ENCODE peak calls at places on chromosome 12, in seven cellular contexts. V, F, X, W, J, A and P are unnamed samples.

GRCh38 chr12:131094831-131095805 is 141.4 kb downstream of the ADGRD1 start:
- DNase-seq in X (no peak), V (no peak), A (no peak), W (no peak), F (no peak), J (peak), P (no peak)

GRCh38 chr12:79262938-79263337 is 398.4 kb downstream of the SYT1 start:
- DNase-seq in F (peak), J (no peak), W (no peak), V (no peak), X (no peak), A (no peak), P (no peak)

GRCh38 chr12:108839890-108840230 is 17.5 kb downstream of the SSH1 start:
- DNase-seq in A (no peak), J (no peak), W (no peak), V (no peak), X (no peak), F (no peak), P (no peak)

GRCh38 chr12:94676011-94676709 is 25.8 kb upstream of the TMCC3 start:
- DNase-seq in X (no peak), F (peak), V (no peak), W (no peak), A (no peak), J (peak), P (no peak)

GRCh38 chr12:70354777-70355176 is 11.3 kb upstream of the KCNMB4 start:
- DNase-seq in W (no peak), F (no peak), J (no peak), X (no peak), A (no peak), V (no peak), P (no peak)

GRCh38 chr12:92786045-92786444 is 83.3 kb downstream of the PLEKHG7 start:
- DNase-seq in V (no peak), W (no peak), F (peak), X (no peak), J (no peak), A (no peak), P (no peak)

GRCh38 chr12:132430838-132431826 is 58.8 kb upstream of the FBRSL1 start:
- DNase-seq in W (no peak), X (no peak), J (no peak), V (no peak), A (no peak), F (no peak), P (no peak)

GRCh38 chr12:16389594-16389993 is 42.1 kb downstream of the MGST1 start:
- DNase-seq in A (peak), J (no peak), W (no peak), X (no peak), F (peak), V (no peak), P (no peak)

GRCh38 chr12:176321-177181 is 37.4 kb downstream of the SLC6A12 start:
- DNase-seq in A (no peak), J (peak), V (no peak), F (peak), W (no peak), X (no peak), P (no peak)

GRCh38 chr12:4107436-4107878 is 166.1 kb upstream of the CCND2 start:
- DNase-seq in A (no peak), X (peak), F (peak), W (no peak), V (peak), J (peak), P (peak)

GRCh38 chr12:19829100-19829853 is 390.0 kb downstream of the AEBP2 start:
- DNase-seq in X (no peak), F (no peak), J (no peak), V (no peak), W (no peak), A (no peak), P (no peak)